ENCODE peak calls at places on chromosomes 4 and X, in four cellular contexts. Q is ELF-1, F is fibroblast of the aortic adventitia, M is occipital lobe. T is an unnamed sample.

GRCh38 chr4:157023941-157024340 is 52.0 kb upstream of the GLRB start:
- DNase-seq in Q (no peak), F (no peak), M (no peak), T (no peak)

GRCh38 chr4:110287130-110287529 is 88.7 kb upstream of the ELOVL6 start:
- DNase-seq in Q (no peak), F (peak), M (no peak), T (peak)

GRCh38 chr4:89598602-89599001 is 238.4 kb downstream of the SNCA start:
- DNase-seq in Q (no peak), F (peak), M (no peak), T (no peak)

GRCh38 chr4:77761595-77761994 is 57.6 kb downstream of the CNOT6L start:
- DNase-seq in Q (no peak), F (no peak), M (no peak), T (no peak)

GRCh38 chr4:19577121-19577520 is 674.6 kb upstream of the SLIT2 start:
- DNase-seq in Q (no peak), F (peak), M (no peak), T (peak)

GRCh38 chrX:120781416-120781815 is 94.2 kb downstream of the CT47B1 start:
- DNase-seq in Q (no peak), F (peak), M (no peak), T (peak)

GRCh38 chr4:162706677-162707076 is 460.0 kb downstream of the NAF1 start:
- DNase-seq in Q (no peak), F (no peak), M (no peak), T (no peak)

GRCh38 chr4:184950117-184950830 is 68.0 kb upstream of the HELT start:
- DNase-seq in Q (no peak), F (no peak), M (no peak), T (no peak)

GRCh38 chr4:3211866-3212265 is 37.1 kb upstream of the MSANTD1 start:
- DNase-seq in Q (no peak), F (no peak), M (no peak), T (no peak)

GRCh38 chrX:110044531-110045249 is 41.8 kb downstream of the TMEM164 start:
- DNase-seq in Q (no peak), F (no peak), M (no peak), T (no peak)

GRCh38 chr4:118154643-118155042 is 120.4 kb downstream of the NDST3 start:
- DNase-seq in Q (no peak), F (no peak), M (no peak), T (peak)

GRCh38 chr4:80145739-80146138 is 51.6 kb upstream of the PRDM8 start:
- DNase-seq in Q (no peak), F (no peak), M (no peak), T (no peak)

GRCh38 chr4:73609688-73610087 is 10.5 kb downstream of the RASSF6 start:
- DNase-seq in Q (no peak), F (peak), M (no peak), T (no peak)

GRCh38 chr4:139957986-139958737 is 195.8 kb downstream of the MAML3 start:
- DNase-seq in Q (no peak), F (no peak), M (no peak), T (no peak)

GRCh38 chr4:15362541-15362940 is 65.3 kb upstream of the C1QTNF7 start:
- DNase-seq in Q (no peak), F (no peak), M (no peak), T (no peak)

GRCh38 chrX:43882294-43882681 is at the start of gene MAOB:
- DNase-seq in Q (peak), F (no peak), M (no peak), T (no peak)

GRCh38 chrX:39984191-39984956 is 113.4 kb downstream of the BCOR start:
- DNase-seq in Q (peak), F (peak), M (no peak), T (peak)

GRCh38 chr4:181835348-181835747 is 407.9 kb upstream of the TENM3 start:
- DNase-seq in Q (no peak), F (no peak), M (no peak), T (peak)

GRCh38 chrX:131633285-131633917 is 89.5 kb downstream of the OR13H1 start:
- DNase-seq in Q (peak), F (peak), M (peak), T (peak)

GRCh38 chr4:13059015-13059414 is 425.1 kb downstream of the RAB28 start:
- DNase-seq in Q (no peak), F (no peak), M (no peak), T (no peak)

GRCh38 chr4:140240237-140240636 is 86.3 kb upstream of the MAML3 start:
- DNase-seq in Q (no peak), F (no peak), M (no peak), T (no peak)

GRCh38 chrX:54024350-54024749 is 19.9 kb downstream of the PHF8 start:
- DNase-seq in Q (no peak), F (no peak), M (no peak), T (no peak)

GRCh38 chr4:27358269-27358668 is 497.6 kb downstream of the STIM2 start:
- DNase-seq in Q (no peak), F (no peak), M (no peak), T (no peak)

GRCh38 chr4:4519296-4519898 is 22.5 kb downstream of the STX18 start:
- DNase-seq in Q (no peak), F (peak), M (no peak), T (no peak)

GRCh38 chr4:102285831-102286230 is 59.5 kb downstream of the SLC39A8 start:
- DNase-seq in Q (no peak), F (peak), M (no peak), T (no peak)

GRCh38 chr4:82542642-82543041 is 19.1 kb downstream of the TMEM150C start:
- DNase-seq in Q (no peak), F (no peak), M (no peak), T (no peak)

GRCh38 chr4:64756016-64756415 is 346.8 kb upstream of the TECRL start:
- DNase-seq in Q (no peak), F (peak), M (no peak), T (peak)

GRCh38 chr4:120842046-120842445 is 80.5 kb downstream of the PRDM5 start:
- DNase-seq in Q (no peak), F (peak), M (no peak), T (peak)

GRCh38 chr4:183798921-183799307 is 106.2 kb upstream of the STOX2 start:
- DNase-seq in Q (peak), F (no peak), M (no peak), T (no peak)

GRCh38 chr4:11614426-11614825 is 185.7 kb upstream of the HS3ST1 start:
- DNase-seq in Q (peak), F (no peak), M (no peak), T (no peak)